ENCODE peak calls at places on chromosomes 6 and 20, in eight cellular contexts. G is cardiac muscle cell, B is transverse colon, P is left ventricle myocardium inferior, J is adrenal gland, F is neuronal stem cell, C is A549, D is HCT116. O is an unnamed sample. For H3K4me1, the result is how much of the 10 kb centered on the place peaks cover.

GRCh38 chr6:170221753-170222400 is 69.0 kb downstream of the DLL1 start:
- DNase-seq in G (no peak), B (peak), P (no peak), J (peak), F (no peak), C (no peak), D (no peak), O (peak)

GRCh38 chr20:32457476-32457986 is 99.4 kb downstream of the ASXL1 start:
- DNase-seq in G (peak), B (no peak), P (peak), J (peak), F (peak), C (peak), D (no peak), O (peak)

GRCh38 chr6:21845018-21845417 is 251.5 kb downstream of the SOX4 start:
- DNase-seq in G (peak), B (no peak), P (no peak), J (no peak), F (no peak), C (no peak), D (no peak), O (no peak)

GRCh38 chr6:10411915-10412164 is 3.0 kb downstream of the TFAP2A start:
- DNase-seq in G (no peak), B (no peak), P (no peak), J (no peak), F (no peak), C (no peak), D (no peak), O (peak)

GRCh38 chr6:157329829-157330228 is 6.5 kb upstream of the TMEM242 start:
- DNase-seq in G (peak), B (no peak), P (no peak), J (no peak), F (no peak), C (no peak), D (no peak), O (no peak)

GRCh38 chr6:3844097-3844463 is 5.1 kb upstream of the FAM50B start:
- DNase-seq in G (peak), B (no peak), P (no peak), J (no peak), F (no peak), C (no peak), D (no peak), O (no peak)

GRCh38 chr6:72619883-72620696 is 1.8 kb upstream of the KCNQ5 start:
- DNase-seq in G (peak), B (peak), P (peak), J (no peak), F (peak), C (no peak), D (no peak), O (peak)

GRCh38 chr6:2433686-2434085 is 188.3 kb upstream of the GMDS start:
- DNase-seq in G (no peak), B (no peak), P (no peak), J (no peak), F (no peak), C (no peak), D (no peak), O (no peak)

GRCh38 chr6:157298325-157298724 is 25.0 kb downstream of the TMEM242 start:
- DNase-seq in G (no peak), B (no peak), P (no peak), J (no peak), F (no peak), C (no peak), D (no peak), O (no peak)

GRCh38 chr20:29689411-29690225 is 1567.8 kb upstream of the DEFB115 start:
- DNase-seq in G (peak), B (no peak), P (peak), J (no peak), F (no peak), C (no peak), D (no peak), O (peak)

GRCh38 chr20:33709398-33709797 is 10.7 kb downstream of the PXMP4 start:
- DNase-seq in G (no peak), B (no peak), P (no peak), J (peak), F (no peak), C (no peak), D (no peak), O (no peak)

GRCh38 chr20:22438926-22439325 is 145.4 kb downstream of the FOXA2 start:
- DNase-seq in G (peak), B (no peak), P (no peak), J (no peak), F (no peak), C (peak), D (peak), O (no peak)

GRCh38 chr6:11232968-11233626 is 629 bp upstream of the NEDD9 start:
- DNase-seq in G (no peak), B (peak), P (no peak), J (no peak), F (peak), C (no peak), D (no peak), O (no peak)

GRCh38 chr6:36467625-36468024 is 24.8 kb downstream of the KCTD20 start:
- DNase-seq in G (no peak), B (no peak), P (no peak), J (no peak), F (no peak), C (no peak), D (no peak), O (no peak)

GRCh38 chr6:168427184-168427583 is 13.8 kb upstream of the SMOC2 start:
- DNase-seq in G (no peak), B (no peak), P (no peak), J (no peak), F (no peak), C (no peak), D (no peak), O (no peak)

GRCh38 chr6:74953708-74954107 is 252.1 kb downstream of the COL12A1 start:
- DNase-seq in G (no peak), B (no peak), P (no peak), J (no peak), F (no peak), C (no peak), D (no peak), O (no peak)

GRCh38 chr6:99333068-99333467 is 16.4 kb downstream of the FAXC start:
- DNase-seq in G (no peak), B (no peak), P (no peak), J (no peak), F (no peak), C (no peak), D (no peak), O (no peak)

GRCh38 chr6:154458565-154459475 is 51.7 kb downstream of the CNKSR3 start:
- DNase-seq in G (peak), B (no peak), P (no peak), J (no peak), F (no peak), C (no peak), D (no peak), O (no peak)

GRCh38 chr6:30685157-30685976 is 1.1 kb downstream of the PPP1R18 start:
- DNase-seq in G (no peak), B (peak), P (no peak), J (no peak), F (no peak), C (no peak), D (no peak), O (peak)

GRCh38 chr6:25925808-25926325 is 4.6 kb downstream of the SLC17A2 start:
- DNase-seq in G (no peak), B (no peak), P (no peak), J (no peak), F (no peak), C (no peak), D (no peak), O (no peak)

GRCh38 chr6:113011803-113012202 is 664.7 kb downstream of the RFPL4B start:
- DNase-seq in G (peak), B (no peak), P (no peak), J (no peak), F (no peak), C (no peak), D (no peak), O (no peak)

DNA sequence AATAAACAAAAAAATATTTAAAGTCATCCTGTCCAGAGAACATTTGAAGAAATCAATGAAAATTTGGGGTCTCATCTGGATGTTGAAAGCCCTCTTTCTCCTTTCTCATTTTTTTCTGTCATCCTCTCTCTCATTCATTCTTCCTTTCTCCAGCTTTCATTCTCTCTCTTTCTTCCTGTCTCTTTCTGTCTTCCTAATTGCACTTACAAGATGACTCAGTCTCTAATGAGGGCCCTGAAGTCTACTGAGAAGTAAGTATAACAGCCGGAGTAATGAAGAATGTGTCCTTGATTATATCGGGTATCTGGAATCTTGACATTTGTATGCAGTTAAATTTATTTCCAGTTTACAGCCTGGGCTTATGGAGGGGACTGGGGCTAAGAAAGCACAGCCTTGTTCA is 232.2 kb upstream of the SULF2 start:
- DNase-seq in G (no peak), B (no peak), P (no peak), J (no peak), F (no peak), C (no peak), D (no peak), O (no peak)
- H3K4me1 ChIP-seq in G (under half), B (under half), P (under half), J (under half), F (under half), C (under half), D (under half), O (under half)

GRCh38 chr6:159042824-159043181 is 2.0 kb downstream of the TAGAP start:
- DNase-seq in G (no peak), B (no peak), P (no peak), J (no peak), F (no peak), C (no peak), D (no peak), O (no peak)
- H3K27ac ChIP-seq in G (no peak), B (peak), P (peak), J (no peak), F (no peak), C (no peak), D (no peak), O (no peak)

DNA sequence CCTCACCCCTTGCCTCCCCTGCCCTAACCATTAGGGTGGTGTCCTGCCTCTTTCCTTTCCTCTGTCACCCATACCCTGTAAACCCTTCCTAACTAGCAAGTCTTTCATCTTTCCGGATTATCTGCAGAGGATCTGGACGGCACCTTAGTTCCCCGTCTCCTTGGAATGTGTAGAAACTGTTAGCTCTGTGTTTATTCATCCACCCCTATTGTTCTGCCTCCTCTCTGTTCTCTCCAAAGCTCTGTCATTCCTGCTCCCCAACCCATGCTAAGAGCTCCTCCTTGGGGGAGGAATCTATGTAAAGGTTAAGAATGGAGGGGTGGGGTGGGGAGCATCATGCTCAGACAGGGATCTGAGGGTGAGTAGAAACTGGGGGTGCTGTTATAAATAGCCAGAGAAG is 39.4 kb upstream of the KCNK5 start:
- DNase-seq in G (no peak), B (no peak), P (no peak), J (no peak), F (no peak), C (no peak), D (no peak), O (no peak)
- H3K4me3 ChIP-seq in G (no peak), B (no peak), P (no peak), J (no peak), F (no peak), C (no peak), D (no peak), O (no peak)

GRCh38 chr6:111481836-111482235 is 1.2 kb downstream of the REV3L start:
- DNase-seq in G (no peak), B (no peak), P (no peak), J (no peak), F (no peak), C (peak), D (no peak), O (no peak)

GRCh38 chr6:111482236-111482958 is 621 bp downstream of the REV3L start:
- DNase-seq in G (peak), B (peak), P (peak), J (peak), F (no peak), C (no peak), D (no peak), O (peak)

GRCh38 chr6:111478749-111479148 is 4.3 kb downstream of the REV3L start:
- DNase-seq in G (peak), B (no peak), P (no peak), J (no peak), F (peak), C (peak), D (peak), O (no peak)

GRCh38 chr6:111482959-111483735 is at the start of gene REV3L:
- DNase-seq in G (peak), B (peak), P (peak), J (peak), F (peak), C (peak), D (peak), O (peak)

GRCh38 chr6:111480988-111481830 is 1.8 kb downstream of the REV3L start:
- DNase-seq in G (no peak), B (no peak), P (no peak), J (no peak), F (no peak), C (no peak), D (no peak), O (no peak)
- H3K4me1 ChIP-seq in G (under half), B (half or more), P (half or more), J (half or more), F (under half), C (half or more), D (half or more), O (under half)

DNA sequence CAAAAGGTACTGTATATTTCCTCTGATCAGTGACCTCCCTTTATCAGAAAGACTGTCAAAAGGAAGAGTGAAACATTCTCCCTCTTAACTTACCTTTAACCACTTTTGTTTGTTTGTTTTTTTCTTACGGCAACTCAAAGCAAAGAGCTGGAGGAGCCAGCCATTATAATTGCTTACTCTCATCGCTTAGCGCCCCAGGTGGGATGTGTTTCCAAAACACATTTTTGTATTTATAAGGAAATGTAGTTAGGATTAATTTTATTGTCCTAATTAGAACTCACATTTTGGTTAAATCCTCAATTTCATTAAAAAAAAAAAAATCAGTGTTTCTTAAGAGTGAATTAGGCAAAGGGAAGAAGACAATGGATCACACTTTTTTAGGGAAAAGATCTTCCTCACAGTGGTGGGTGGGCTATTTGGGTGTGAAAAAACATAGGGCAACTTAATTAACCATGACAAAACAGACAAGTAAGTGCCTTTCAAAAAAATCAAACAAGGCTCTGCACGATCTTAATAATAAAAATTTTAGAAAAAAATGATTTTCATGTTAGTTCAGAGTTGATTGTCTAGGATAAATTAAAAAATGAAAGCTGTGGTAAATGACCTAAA is 1.2 kb upstream of the PHACTR2 start:
- DNase-seq in G (no peak), B (no peak), P (no peak), J (no peak), F (no peak), C (no peak), D (no peak), O (no peak)
- H3K27ac ChIP-seq in G (no peak), B (no peak), P (peak), J (no peak), F (no peak), C (peak), D (no peak), O (no peak)

GRCh38 chr6:7053125-7053784 is 54.5 kb upstream of the RREB1 start:
- DNase-seq in G (no peak), B (no peak), P (no peak), J (no peak), F (no peak), C (no peak), D (no peak), O (no peak)
- H3K4me3 ChIP-seq in G (no peak), B (no peak), P (peak), J (no peak), F (no peak), C (no peak), D (no peak), O (no peak)

DNA sequence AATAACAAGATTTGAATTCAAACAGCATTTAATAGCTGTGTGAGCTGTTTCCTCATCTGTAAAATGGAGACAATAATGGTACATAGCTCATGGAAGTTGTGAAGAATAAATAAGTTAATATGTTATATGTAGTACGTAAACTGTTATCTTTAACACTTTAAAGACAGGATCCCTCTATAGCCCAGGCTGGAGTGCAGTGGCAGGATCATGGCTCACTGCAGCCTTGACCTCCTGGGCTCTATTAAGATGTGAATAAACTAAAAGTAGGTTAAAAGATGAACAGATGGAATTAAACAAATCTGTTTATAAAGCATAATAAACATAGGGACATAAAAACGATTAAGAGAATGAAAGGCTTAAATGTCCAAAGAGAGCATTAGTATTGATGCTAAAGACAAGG is 3.0 kb downstream of the AMD1 start:
- DNase-seq in G (no peak), B (no peak), P (no peak), J (no peak), F (no peak), C (no peak), D (no peak), O (no peak)
- H3K4me1 ChIP-seq in G (half or more), B (half or more), P (half or more), J (half or more), F (under half), C (half or more), D (half or more), O (under half)

GRCh38 chr20:45377191-45377775 is 842 bp downstream of the TP53TG5 start:
- DNase-seq in G (no peak), B (no peak), P (no peak), J (no peak), F (no peak), C (no peak), D (no peak), O (no peak)

GRCh38 chr20:45387274-45387673 is 9.1 kb upstream of the TP53TG5 start:
- DNase-seq in G (no peak), B (no peak), P (no peak), J (no peak), F (no peak), C (no peak), D (no peak), O (no peak)

GRCh38 chr20:45378191-45378590 is at the start of gene TP53TG5:
- DNase-seq in G (no peak), B (no peak), P (no peak), J (no peak), F (no peak), C (no peak), D (no peak), O (no peak)

DNA sequence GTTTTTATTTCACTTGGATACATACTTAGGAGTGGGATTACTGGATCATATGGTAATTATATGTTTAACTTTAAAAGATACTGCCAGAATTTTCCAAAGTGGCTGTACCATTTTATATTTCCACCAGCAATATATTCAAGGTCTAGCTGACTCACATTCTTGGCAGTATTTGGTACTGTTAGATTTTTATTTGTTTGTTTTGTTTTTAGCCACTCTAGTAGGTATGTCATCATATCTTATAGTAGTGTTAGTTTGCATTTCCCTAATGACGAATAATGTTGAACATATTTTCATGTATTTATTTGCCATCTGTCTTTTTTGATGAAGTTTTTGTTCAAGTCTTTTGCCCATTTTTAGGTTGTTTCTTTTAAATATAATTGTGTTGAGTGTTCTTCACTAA is 5.0 kb upstream of the TP53TG5 start:
- DNase-seq in G (no peak), B (no peak), P (no peak), J (no peak), F (no peak), C (no peak), D (no peak), O (no peak)
- H3K27ac ChIP-seq in G (no peak), B (no peak), P (no peak), J (no peak), F (no peak), C (no peak), D (no peak), O (no peak)

GRCh38 chr20:49046087-49046900 is at the start of gene CSE1L:
- DNase-seq in G (peak), B (peak), P (peak), J (peak), F (peak), C (peak), D (peak), O (peak)

GRCh38 chr20:49043000-49043399 is 3.1 kb upstream of the CSE1L start:
- DNase-seq in G (no peak), B (no peak), P (no peak), J (no peak), F (no peak), C (no peak), D (no peak), O (no peak)

GRCh38 chr20:49039854-49040253 is 6.3 kb upstream of the CSE1L start:
- DNase-seq in G (no peak), B (no peak), P (no peak), J (no peak), F (no peak), C (no peak), D (no peak), O (no peak)

DNA sequence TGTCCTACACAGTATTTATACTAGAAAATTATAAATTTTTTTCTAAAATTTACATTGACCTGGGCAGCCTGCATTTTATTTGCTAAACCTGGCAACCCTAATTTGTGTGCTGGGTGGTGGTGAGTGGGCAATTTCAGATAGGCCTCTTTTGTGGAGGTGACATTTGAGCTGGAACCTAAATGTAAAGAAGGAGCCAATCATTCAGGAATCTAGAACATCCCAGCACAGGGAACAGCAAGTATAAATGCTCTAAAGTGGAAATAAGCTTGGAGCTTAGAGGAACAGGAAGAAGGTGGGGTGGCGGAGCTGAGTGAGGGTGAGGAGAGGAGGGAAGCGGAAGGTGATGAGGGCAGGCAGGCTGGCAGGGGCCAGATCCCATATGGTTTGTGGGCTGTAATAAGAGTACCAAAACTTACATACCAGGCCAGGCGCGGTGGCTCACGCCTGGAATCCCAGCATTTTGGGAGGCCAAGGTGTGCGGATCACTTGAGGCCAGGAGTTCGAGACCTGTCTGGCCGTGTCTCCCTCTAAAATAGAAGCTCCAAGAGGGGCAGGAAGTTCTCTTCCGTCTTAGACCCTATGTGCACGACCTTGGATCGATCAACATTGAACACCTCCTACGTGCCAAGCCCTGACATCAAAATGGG is 549 bp upstream of the CSE1L start:
- DNase-seq in G (peak), B (peak), P (peak), J (peak), F (no peak), C (no peak), D (no peak), O (peak)
- H3K4me3 ChIP-seq in G (peak), B (peak), P (peak), J (no peak), F (peak), C (peak), D (peak), O (peak)